ENCODE peak calls at places on chromosomes 4 and X, in four cellular contexts. G is sigmoid colon, E is psoas muscle, Z is uterus. H is an unnamed sample.
A peak's percentile ranks its signal among the peaks of the same experiment; 100 is the strongest.

GRCh38 chr4:24657768-24658617 is 73.6 kb upstream of the DHX15 start:
- DNase-seq in Z (no peak), G (no peak), E (no peak), H (peak; percentile 26)

GRCh38 chr4:41144812-41145211 is 69.5 kb downstream of the APBB2 start:
- DNase-seq in E (no peak), G (no peak), Z (no peak), H (no peak)

GRCh38 chrX:56284269-56284668 is 52.1 kb downstream of the KLF8 start:
- DNase-seq in Z (no peak), E (no peak), G (no peak), H (no peak)

GRCh38 chr4:102268355-102268754 is 76.9 kb downstream of the SLC39A8 start:
- DNase-seq in Z (no peak), G (no peak), E (no peak), H (no peak)

GRCh38 chr4:36414248-36414647 is 132.8 kb downstream of the DTHD1 start:
- DNase-seq in E (no peak), G (no peak), Z (no peak), H (no peak)

GRCh38 chr4:107219681-107220080 is 183.6 kb upstream of the DKK2 start:
- DNase-seq in Z (no peak), G (no peak), E (no peak), H (no peak)

GRCh38 chrX:153794897-153795816 is 689 bp downstream of the SSR4 start:
- DNase-seq in E (no peak), G (no peak), Z (no peak), H (no peak)

GRCh38 chrX:120269379-120270035 is 18.9 kb downstream of the ZBTB33 start:
- DNase-seq in E (no peak), Z (no peak), G (no peak), H (no peak)

GRCh38 chr4:72569719-72570235 is 756 bp upstream of the ADAMTS3 start:
- DNase-seq in G (no peak), Z (peak; percentile 50), E (peak; percentile 17), H (no peak)
- H3K27ac ChIP-seq in G (peak overlapping the region; percentile 81), Z (peak overlapping the region; percentile 85), E (no peak overlapping the region), H (no peak overlapping the region)

GRCh38 chr4:137125011-137125410 is 407.3 kb downstream of the PCDH18 start:
- DNase-seq in Z (no peak), G (no peak), E (peak; percentile 28), H (no peak)
- H3K4me3 ChIP-seq in Z (peak overlapping the region; percentile 12), G (peak overlapping the region; percentile 44), E (peak overlapping the region; percentile 53), H (peak overlapping the region; percentile 56)

GRCh38 chr4:98613453-98614075 is 44.8 kb downstream of the TSPAN5 start:
- DNase-seq in G (no peak), E (no peak), Z (no peak), H (no peak)

GRCh38 chr4:98615991-98616390 is 42.4 kb downstream of the TSPAN5 start:
- DNase-seq in G (no peak), Z (no peak), E (no peak), H (no peak)

GRCh38 chr4:98614655-98615054 is 43.8 kb downstream of the TSPAN5 start:
- DNase-seq in Z (no peak), E (no peak), G (no peak), H (no peak)

GRCh38 chr4:98612318-98613250 is 45.8 kb downstream of the TSPAN5 start:
- DNase-seq in G (no peak), Z (no peak), E (no peak), H (no peak)

DNA sequence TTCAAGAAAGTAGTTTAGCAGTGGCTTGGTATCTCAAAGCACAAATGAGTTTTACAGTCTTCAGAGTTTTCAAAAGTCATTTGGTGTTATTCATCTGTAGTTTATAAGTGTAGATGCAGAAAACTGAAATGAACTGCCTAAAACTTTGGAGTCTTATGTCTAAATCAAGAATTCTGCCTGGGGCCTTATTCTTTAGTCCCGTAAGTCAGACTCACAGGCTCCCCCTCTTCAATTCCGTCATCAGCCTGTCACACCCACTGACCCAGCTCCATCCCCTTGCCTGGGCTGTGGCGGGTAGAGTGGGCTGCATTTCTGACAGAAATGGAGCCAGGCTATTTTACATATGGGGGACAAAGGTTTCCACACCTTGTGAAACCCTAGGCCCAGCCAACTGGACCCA is 44.3 kb downstream of the TSPAN5 start:
- DNase-seq in Z (no peak), E (no peak), G (no peak), H (no peak)
- H3K27ac ChIP-seq in Z (peak overlapping the region; percentile 63), E (no peak overlapping the region), G (peak overlapping the region; percentile 29), H (no peak overlapping the region)

DNA sequence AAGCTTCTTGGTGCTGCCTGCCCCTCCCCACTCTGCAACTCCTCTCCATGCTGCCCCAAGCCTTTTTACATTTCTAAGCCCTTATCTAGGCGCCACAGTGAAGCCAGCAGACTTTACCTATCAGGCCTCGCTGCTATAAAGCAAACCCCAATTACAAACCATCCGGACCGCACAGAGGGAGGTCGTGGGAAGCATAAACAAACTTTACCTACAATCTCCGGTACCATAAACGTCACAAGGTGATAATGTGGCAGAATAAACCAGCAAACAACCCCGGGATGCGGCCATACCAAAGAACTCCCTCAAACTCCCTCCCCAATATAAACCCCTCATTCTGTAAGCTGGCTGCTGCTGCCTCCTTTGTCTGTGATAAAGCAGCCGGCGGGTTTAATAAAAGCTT is 54.0 kb upstream of the ZCCHC13 start:
- DNase-seq in E (no peak), G (no peak), Z (no peak), H (no peak)
- H3K4me3 ChIP-seq in E (no peak overlapping the region), G (no peak overlapping the region), Z (no peak overlapping the region), H (no peak overlapping the region)

GRCh38 chrX:41542151-41542935 is 95.2 kb downstream of the NYX start:
- DNase-seq in G (no peak), E (no peak), Z (no peak), H (no peak)
- H3K27ac ChIP-seq in G (no peak overlapping the region), E (no peak overlapping the region), Z (no peak overlapping the region), H (no peak overlapping the region)

DNA sequence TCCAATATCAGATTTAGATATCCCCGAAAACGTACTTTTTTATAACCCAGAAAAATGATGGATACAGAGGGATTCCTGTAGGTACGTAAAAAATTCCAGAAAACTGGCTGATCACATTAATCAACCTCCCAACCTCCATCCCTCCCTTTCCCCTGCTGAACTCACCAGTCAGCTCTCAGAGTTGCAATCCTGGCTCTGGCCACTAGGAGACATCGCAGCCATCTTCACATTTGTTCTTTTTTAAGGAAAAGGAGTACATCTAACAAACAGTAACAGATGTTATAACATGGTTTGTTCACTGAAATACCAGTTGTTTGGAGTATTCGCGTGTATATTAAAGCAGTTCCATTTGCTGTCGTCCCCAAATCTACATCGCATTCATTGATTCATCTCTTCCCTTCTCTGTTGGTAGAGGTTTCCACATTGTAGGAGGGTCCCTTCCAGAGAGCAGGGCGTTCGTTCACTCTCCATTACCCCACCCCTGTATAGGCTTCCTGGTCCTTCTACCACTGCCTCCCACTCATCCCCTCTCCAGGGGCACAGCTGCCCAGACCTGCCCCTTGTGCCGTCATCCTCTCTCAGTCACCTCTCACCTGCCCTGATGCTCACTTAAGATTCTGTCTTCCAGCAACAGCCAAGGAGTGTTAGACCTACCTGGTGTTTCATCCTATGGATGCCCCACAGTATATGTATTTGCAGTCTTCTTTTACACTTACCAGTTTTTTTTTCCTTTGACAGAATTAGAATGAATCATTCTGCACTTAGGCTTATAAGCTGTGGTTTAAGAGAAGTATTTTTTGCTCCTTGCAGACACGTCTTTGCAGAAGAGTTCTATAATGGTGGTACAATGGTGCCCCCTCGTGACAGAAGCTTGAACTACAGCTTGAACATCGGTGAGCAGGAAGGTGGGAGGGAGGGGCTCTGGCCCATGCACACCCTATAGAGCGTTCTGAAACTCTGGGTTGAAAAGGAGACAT is 36.8 kb upstream of the RAB40AL start:
- DNase-seq in E (no peak), G (peak; percentile 66), Z (peak; percentile 43), H (peak; percentile 19)
- H3K4me3 ChIP-seq in E (no peak overlapping the region), G (no peak overlapping the region), Z (no peak overlapping the region), H (no peak overlapping the region)

GRCh38 chr4:152998861-152999260 is 62.7 kb downstream of the FHDC1 start:
- DNase-seq in Z (no peak), E (no peak), G (no peak), H (no peak)
- H3K27ac ChIP-seq in Z (no peak overlapping the region), E (no peak overlapping the region), G (no peak overlapping the region), H (no peak overlapping the region)

GRCh38 chr4:123990310-123990709 is 593.7 kb downstream of the SPRY1 start:
- DNase-seq in Z (no peak), G (no peak), E (no peak), H (no peak)

GRCh38 chr4:123987408-123987807 is 590.8 kb downstream of the SPRY1 start:
- DNase-seq in G (no peak), E (no peak), Z (no peak), H (no peak)

GRCh38 chr4:123980736-123981285 is 584.2 kb downstream of the SPRY1 start:
- DNase-seq in G (no peak), E (no peak), Z (no peak), H (no peak)

GRCh38 chr4:123984881-123985280 is 588.3 kb downstream of the SPRY1 start:
- DNase-seq in E (peak; percentile 68), Z (no peak), G (peak; percentile 67), H (peak; percentile 34)

DNA sequence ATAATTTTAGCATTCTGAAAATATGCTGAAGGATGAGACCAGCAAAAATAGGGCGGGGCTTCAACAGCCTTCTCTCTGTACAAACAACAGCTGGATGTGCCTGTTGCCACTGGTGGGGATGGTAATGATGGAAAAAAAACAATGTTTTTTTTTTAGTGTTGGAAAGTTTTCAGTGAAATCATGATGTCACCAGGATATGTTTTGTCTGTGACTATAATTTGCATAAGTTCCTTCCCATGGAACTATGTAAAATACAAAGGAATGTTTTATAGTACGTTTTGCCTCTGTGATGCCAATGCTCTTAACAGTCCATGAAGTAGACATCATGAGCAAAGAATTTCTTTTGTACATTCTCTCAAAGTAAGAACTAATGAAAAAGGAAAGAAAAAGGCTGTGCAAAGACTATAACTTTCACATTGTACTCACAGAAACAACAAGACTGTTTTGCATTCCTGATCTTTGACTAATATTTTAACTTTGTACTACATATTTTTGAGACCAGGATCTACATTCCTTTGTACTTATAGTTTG is 589.7 kb downstream of the SPRY1 start:
- DNase-seq in E (peak; percentile 64), G (peak; percentile 88), Z (peak; percentile 59), H (peak; percentile 53)
- H3K4me3 ChIP-seq in E (no peak overlapping the region), G (no peak overlapping the region), Z (no peak overlapping the region), H (no peak overlapping the region)

GRCh38 chr4:83153312-83153915 is 38.9 kb upstream of the PLAC8 start:
- DNase-seq in G (no peak), E (no peak), Z (no peak), H (no peak)
- H3K27ac ChIP-seq in G (no peak overlapping the region), E (no peak overlapping the region), Z (no peak overlapping the region), H (no peak overlapping the region)

GRCh38 chr4:146059153-146059552 is 116.4 kb upstream of the LSM6 start:
- DNase-seq in Z (no peak), G (no peak), E (no peak), H (no peak)

GRCh38 chr4:146061610-146062324 is 113.8 kb upstream of the LSM6 start:
- DNase-seq in Z (no peak), E (no peak), G (no peak), H (no peak)

GRCh38 chr4:146059865-146060264 is 115.7 kb upstream of the LSM6 start:
- DNase-seq in E (no peak), Z (no peak), G (no peak), H (no peak)

GRCh38 chr4:146062325-146062715 is 113.2 kb upstream of the LSM6 start:
- DNase-seq in E (no peak), Z (no peak), G (no peak), H (no peak)

GRCh38 chr4:146058531-146058930 is 117.0 kb upstream of the LSM6 start:
- DNase-seq in Z (no peak), G (no peak), E (no peak), H (no peak)
- H3K4me3 ChIP-seq in Z (no peak overlapping the region), G (no peak overlapping the region), E (no peak overlapping the region), H (no peak overlapping the region)